ENCODE peak calls at places on chromosomes 11 and 22, in five cellular contexts. E is sigmoid colon, Q is esophagus squamous epithelium, C is esophagus muscularis mucosa, V is adrenal gland. M is an unnamed sample. For H3K36me3, the result is how much of the 10 kb centered on the place peaks cover.

GRCh38 chr11:61543606-61544306 is 35.2 kb downstream of the LRRC10B start:
- DNase-seq in E (no peak), Q (no peak), C (no peak), V (no peak), M (no peak)

GRCh38 chr11:12773591-12773990 is 99.4 kb downstream of the TEAD1 start:
- DNase-seq in E (no peak), Q (no peak), C (no peak), V (no peak), M (no peak)

GRCh38 chr11:108606495-108607160 is 13.1 kb upstream of the EXPH5 start:
- DNase-seq in E (no peak), Q (no peak), C (no peak), V (no peak), M (no peak)

GRCh38 chr22:37206118-37206840 is 6.0 kb downstream of the SSTR3 start:
- DNase-seq in E (peak), Q (no peak), C (no peak), V (peak), M (no peak)

GRCh38 chr11:71212871-71213559 is 39.4 kb downstream of the SHANK2 start:
- DNase-seq in E (peak), Q (no peak), C (no peak), V (peak), M (no peak)

GRCh38 chr11:93729129-93729616 is 12.1 kb downstream of the TAF1D start:
- DNase-seq in E (no peak), Q (no peak), C (no peak), V (no peak), M (no peak)

GRCh38 chr11:16846305-16846704 is 107.9 kb downstream of the C11orf58 start:
- DNase-seq in E (no peak), Q (no peak), C (no peak), V (no peak), M (no peak)

GRCh38 chr22:49960967-49961600 is 512 bp downstream of the PIM3 start:
- DNase-seq in E (peak), Q (no peak), C (no peak), V (peak), M (peak)

GRCh38 chr11:16584569-16584968 is 153.9 kb upstream of the C11orf58 start:
- DNase-seq in E (no peak), Q (no peak), C (peak), V (no peak), M (no peak)

GRCh38 chr22:46250035-46250782 is at the start of gene CDPF1:
- DNase-seq in E (peak), Q (peak), C (peak), V (peak), M (peak)

GRCh38 chr11:73241300-73241699 is 23.2 kb downstream of the P2RY2 start:
- DNase-seq in E (peak), Q (no peak), C (no peak), V (no peak), M (no peak)

GRCh38 chr11:116731821-116732739 is 40.7 kb downstream of the BUD13 start:
- DNase-seq in E (no peak), Q (no peak), C (no peak), V (no peak), M (no peak)

GRCh38 chr11:116731097-116731761 is 41.6 kb downstream of the BUD13 start:
- DNase-seq in E (no peak), Q (no peak), C (no peak), V (no peak), M (no peak)

GRCh38 chr11:116730568-116730967 is 42.2 kb downstream of the BUD13 start:
- DNase-seq in E (no peak), Q (no peak), C (no peak), V (no peak), M (no peak)

GRCh38 chr11:116729501-116730240 is 43.1 kb downstream of the BUD13 start:
- DNase-seq in E (no peak), Q (no peak), C (no peak), V (no peak), M (no peak)

GRCh38 chr11:116730241-116730561 is 42.6 kb downstream of the BUD13 start:
- DNase-seq in E (no peak), Q (no peak), C (no peak), V (no peak), M (no peak)
- TF ChIP-seq POLR2A in E (no peak), Q (no peak), C (no peak), V (no peak), M (no peak)

GRCh38 chr11:2118674-2119073 is 20.5 kb downstream of the IGF2 start:
- DNase-seq in E (no peak), Q (no peak), C (no peak), V (no peak), M (no peak)
- H3K36me3 ChIP-seq in E (under half), Q (under half), C (under half), V (under half), M (under half)

GRCh38 chr11:4184163-4184916 is 89.7 kb downstream of the RRM1 start:
- DNase-seq in E (no peak), Q (no peak), C (no peak), V (no peak), M (no peak)

GRCh38 chr11:4190098-4190497 is 95.5 kb downstream of the RRM1 start:
- DNase-seq in E (no peak), Q (no peak), C (no peak), V (no peak), M (no peak)

GRCh38 chr11:4185561-4185960 is 91.0 kb downstream of the RRM1 start:
- DNase-seq in E (no peak), Q (no peak), C (no peak), V (no peak), M (no peak)

GRCh38 chr11:4186464-4187054 is 92.0 kb downstream of the RRM1 start:
- DNase-seq in E (no peak), Q (no peak), C (no peak), V (no peak), M (no peak)

DNA sequence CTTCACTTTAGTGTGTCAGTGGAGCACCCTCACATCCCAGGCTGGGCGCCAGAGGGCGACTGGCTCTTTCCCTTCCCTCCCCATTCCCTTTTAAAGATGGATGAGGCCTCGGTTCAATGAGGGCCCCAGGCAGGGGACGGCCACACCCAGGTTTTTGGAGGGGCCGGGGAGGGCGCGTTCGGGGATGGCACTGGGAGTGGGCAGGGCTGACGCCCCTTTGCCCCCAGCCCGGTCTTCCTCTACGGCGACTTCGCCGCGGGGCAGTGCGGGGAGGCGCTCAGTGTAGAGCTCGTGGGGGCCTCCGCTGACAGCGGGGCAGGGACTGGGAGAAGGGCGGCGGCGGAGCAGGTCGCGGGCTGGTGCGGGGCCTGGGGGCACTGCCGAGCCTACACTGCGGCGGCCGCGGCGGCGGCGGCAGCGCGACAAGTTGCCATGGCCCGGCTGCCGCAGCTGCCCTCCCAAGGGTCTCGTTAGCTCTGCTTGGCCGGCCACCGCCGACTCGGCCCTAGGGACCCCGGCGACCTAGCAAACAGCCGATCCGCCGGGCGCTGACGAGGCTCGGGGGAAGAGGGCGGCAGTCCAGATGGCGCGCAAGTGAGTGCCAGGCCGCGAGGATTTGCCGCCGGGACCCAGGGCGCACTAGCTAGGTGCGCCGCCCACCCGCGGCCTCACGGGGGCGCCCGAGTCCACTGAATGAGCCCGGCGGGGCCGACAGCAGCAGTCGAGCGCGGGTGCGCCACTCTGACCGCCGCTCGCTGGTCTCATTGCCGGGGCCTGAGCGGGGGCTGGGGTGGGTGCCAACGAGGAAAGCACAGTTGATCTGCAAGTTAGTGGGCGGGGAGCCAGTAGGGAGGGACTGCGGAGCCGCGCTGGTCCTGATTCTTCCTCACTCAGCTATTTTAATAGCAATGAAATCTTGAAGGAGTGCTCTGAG is 92.7 kb downstream of the RRM1 start:
- DNase-seq in E (peak), Q (no peak), C (peak), V (peak), M (peak)
- TF ChIP-seq POLR2A in E (no peak), Q (no peak), C (no peak), V (no peak), M (no peak)

DNA sequence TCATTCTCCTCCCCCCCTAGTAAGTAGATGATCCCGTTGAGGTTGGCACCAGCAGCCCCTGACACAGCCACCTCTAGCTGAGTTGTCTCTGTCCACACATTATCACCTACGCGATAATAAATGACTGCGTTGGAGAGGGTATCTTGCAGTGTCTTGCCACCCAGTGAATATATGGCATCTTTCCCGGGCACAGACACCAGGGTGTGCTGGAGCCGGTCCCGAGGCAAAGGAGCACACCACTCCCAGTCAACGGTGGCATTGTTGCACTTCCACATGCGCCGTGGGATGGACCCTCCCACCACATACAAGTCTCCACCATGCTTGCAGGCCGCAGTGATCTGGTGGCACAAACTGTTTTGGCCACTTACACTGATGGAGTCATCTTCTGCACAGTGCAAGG is 5.4 kb downstream of the KBTBD4 start:
- DNase-seq in E (no peak), Q (no peak), C (no peak), V (no peak), M (no peak)
- H3K36me3 ChIP-seq in E (half or more), Q (under half), C (half or more), V (under half), M (under half)

M was measured in body of pancreas.